ENCODE peak calls at places on chromosomes 1 and 21, in four cellular contexts. I is AG10803; M is stimulated activated CD4-positive, alpha-beta T cell treated with anti-CD3 and anti-CD28 coated beads, Interleukin-4, amount 100 ng/mL, for 24 hours; U is amniotic stem cell. H is an unnamed sample.

GRCh38 chr1:107250169-107250568 is 109.3 kb downstream of the NTNG1 start:
- DNase-seq in I (no peak), M (no peak), U (no peak), H (no peak)

GRCh38 chr1:4960782-4961475 is 306.5 kb downstream of the AJAP1 start:
- DNase-seq in I (no peak), M (no peak), U (no peak), H (no peak)

GRCh38 chr1:7300893-7301292 is 470.2 kb upstream of the VAMP3 start:
- DNase-seq in I (peak), M (no peak), U (peak), H (no peak)

GRCh38 chr1:230588323-230588746 is 53.9 kb upstream of the COG2 start:
- DNase-seq in I (no peak), M (no peak), U (no peak), H (no peak)

GRCh38 chr21:14766241-14766640 is 220.1 kb upstream of the SAMSN1 start:
- DNase-seq in I (no peak), M (no peak), U (no peak), H (no peak)

GRCh38 chr1:102799496-102799895 is 308.8 kb downstream of the COL11A1 start:
- DNase-seq in I (no peak), M (no peak), U (no peak), H (no peak)

GRCh38 chr1:172163479-172164215 is 256.8 kb upstream of the C1orf105 start:
- DNase-seq in I (peak), M (no peak), U (no peak), H (no peak)

GRCh38 chr21:46079357-46080170 is 18.3 kb upstream of the COL6A2 start:
- DNase-seq in I (peak), M (no peak), U (peak), H (peak)

GRCh38 chr1:109357673-109358072 is 40.0 kb downstream of the SORT1 start:
- DNase-seq in I (no peak), M (no peak), U (no peak), H (no peak)

GRCh38 chr21:42149656-42150457 is 69.1 kb upstream of the ABCG1 start:
- DNase-seq in I (no peak), M (no peak), U (no peak), H (no peak)

GRCh38 chr1:205665216-205665757 is 15.0 kb downstream of the SLC45A3 start:
- DNase-seq in I (no peak), M (no peak), U (no peak), H (no peak)

GRCh38 chr21:26715878-26716506 is 129.2 kb downstream of the ADAMTS1 start:
- DNase-seq in I (peak), M (peak), U (peak), H (peak)

GRCh38 chr1:246989901-246990300 is 18.0 kb downstream of the ZNF695 start:
- DNase-seq in I (no peak), M (no peak), U (no peak), H (no peak)

GRCh38 chr1:203283597-203283996 is 21.7 kb upstream of the BTG2 start:
- DNase-seq in I (no peak), M (no peak), U (no peak), H (no peak)

GRCh38 chr1:44423706-44424546 is 18.9 kb downstream of the RNF220 start:
- DNase-seq in I (peak), M (no peak), U (no peak), H (no peak)

GRCh38 chr1:54927475-54928240 is 40.7 kb upstream of the DHCR24 start:
- DNase-seq in I (peak), M (no peak), U (no peak), H (no peak)

GRCh38 chr1:35589516-35590427 is 16.7 kb downstream of the TFAP2E start:
- DNase-seq in I (no peak), M (no peak), U (no peak), H (no peak)